ENCODE peak calls at places on chromosome 3, in ten cellular contexts. One of them, this sample, is unnamed.

GRCh38 chr3:18124501-18124900 is 300.6 kb downstream of the SATB1 start:
- DNase-seq in left ventricle myocardium superior: no peak
- DNase-seq in substantia nigra: no peak
- DNase-seq in cortex of kidney: no peak
- DNase-seq in BJ: peak
- DNase-seq in activated CD8-positive, alpha-beta memory T cell treated with anti-CD3 and anti-CD28 coated beads for 48 hours: no peak
- DNase-seq in NCI-H1092: no peak
- DNase-seq in nucleus accumbens: no peak
- DNase-seq in amygdala: no peak
- DNase-seq in small intestine: no peak
- DNase-seq in this sample: peak

GRCh38 chr3:154161806-154162205 is 40.6 kb downstream of the ARHGEF26 start:
- DNase-seq in activated CD8-positive, alpha-beta memory T cell treated with anti-CD3 and anti-CD28 coated beads for 48 hours: no peak
- DNase-seq in NCI-H1092: no peak
- DNase-seq in substantia nigra: no peak
- DNase-seq in cortex of kidney: no peak
- DNase-seq in nucleus accumbens: no peak
- DNase-seq in left ventricle myocardium superior: no peak
- DNase-seq in small intestine: no peak
- DNase-seq in amygdala: no peak
- DNase-seq in BJ: no peak
- DNase-seq in this sample: no peak

GRCh38 chr3:50632450-50632849 is 15.5 kb downstream of the MAPKAPK3 start:
- DNase-seq in amygdala: no peak
- DNase-seq in BJ: no peak
- DNase-seq in NCI-H1092: no peak
- DNase-seq in cortex of kidney: no peak
- DNase-seq in nucleus accumbens: no peak
- DNase-seq in substantia nigra: no peak
- DNase-seq in small intestine: no peak
- DNase-seq in left ventricle myocardium superior: no peak
- DNase-seq in activated CD8-positive, alpha-beta memory T cell treated with anti-CD3 and anti-CD28 coated beads for 48 hours: no peak
- DNase-seq in this sample: no peak

GRCh38 chr3:169509780-169510179 is 153.7 kb downstream of the MECOM start:
- DNase-seq in BJ: no peak
- DNase-seq in small intestine: no peak
- DNase-seq in cortex of kidney: no peak
- DNase-seq in NCI-H1092: no peak
- DNase-seq in substantia nigra: no peak
- DNase-seq in left ventricle myocardium superior: no peak
- DNase-seq in amygdala: no peak
- DNase-seq in nucleus accumbens: no peak
- DNase-seq in activated CD8-positive, alpha-beta memory T cell treated with anti-CD3 and anti-CD28 coated beads for 48 hours: no peak
- DNase-seq in this sample: no peak

GRCh38 chr3:80559701-80560100 is 791.9 kb upstream of the ROBO1 start:
- DNase-seq in activated CD8-positive, alpha-beta memory T cell treated with anti-CD3 and anti-CD28 coated beads for 48 hours: no peak
- DNase-seq in BJ: no peak
- DNase-seq in small intestine: no peak
- DNase-seq in NCI-H1092: no peak
- DNase-seq in amygdala: no peak
- DNase-seq in left ventricle myocardium superior: no peak
- DNase-seq in cortex of kidney: no peak
- DNase-seq in substantia nigra: no peak
- DNase-seq in nucleus accumbens: no peak
- DNase-seq in this sample: no peak

GRCh38 chr3:101780661-101781060 is 1.6 kb downstream of the NXPE3 start:
- DNase-seq in NCI-H1092: no peak
- DNase-seq in left ventricle myocardium superior: no peak
- DNase-seq in amygdala: no peak
- DNase-seq in BJ: peak
- DNase-seq in nucleus accumbens: peak
- DNase-seq in cortex of kidney: no peak
- DNase-seq in substantia nigra: peak
- DNase-seq in activated CD8-positive, alpha-beta memory T cell treated with anti-CD3 and anti-CD28 coated beads for 48 hours: no peak
- DNase-seq in small intestine: no peak
- DNase-seq in this sample: peak

GRCh38 chr3:105904683-105905320 is 36.0 kb upstream of the CBLB start:
- DNase-seq in NCI-H1092: no peak
- DNase-seq in cortex of kidney: no peak
- DNase-seq in substantia nigra: no peak
- DNase-seq in BJ: no peak
- DNase-seq in left ventricle myocardium superior: no peak
- DNase-seq in small intestine: no peak
- DNase-seq in amygdala: no peak
- DNase-seq in nucleus accumbens: no peak
- DNase-seq in activated CD8-positive, alpha-beta memory T cell treated with anti-CD3 and anti-CD28 coated beads for 48 hours: no peak
- DNase-seq in this sample: peak

GRCh38 chr3:60636846-60637245 is 614.4 kb downstream of the FHIT start:
- DNase-seq in amygdala: no peak
- DNase-seq in cortex of kidney: no peak
- DNase-seq in nucleus accumbens: no peak
- DNase-seq in BJ: no peak
- DNase-seq in left ventricle myocardium superior: no peak
- DNase-seq in activated CD8-positive, alpha-beta memory T cell treated with anti-CD3 and anti-CD28 coated beads for 48 hours: no peak
- DNase-seq in small intestine: no peak
- DNase-seq in NCI-H1092: no peak
- DNase-seq in substantia nigra: no peak
- DNase-seq in this sample: peak

GRCh38 chr3:153130312-153130977 is 31.6 kb upstream of the RAP2B start:
- DNase-seq in small intestine: no peak
- DNase-seq in activated CD8-positive, alpha-beta memory T cell treated with anti-CD3 and anti-CD28 coated beads for 48 hours: no peak
- DNase-seq in substantia nigra: no peak
- DNase-seq in NCI-H1092: no peak
- DNase-seq in amygdala: no peak
- DNase-seq in left ventricle myocardium superior: no peak
- DNase-seq in BJ: peak
- DNase-seq in cortex of kidney: no peak
- DNase-seq in nucleus accumbens: no peak
- DNase-seq in this sample: peak

GRCh38 chr3:195013962-195014361 is 257.0 kb downstream of the XXYLT1 start:
- DNase-seq in left ventricle myocardium superior: no peak
- DNase-seq in NCI-H1092: no peak
- DNase-seq in substantia nigra: no peak
- DNase-seq in nucleus accumbens: no peak
- DNase-seq in BJ: no peak
- DNase-seq in cortex of kidney: no peak
- DNase-seq in activated CD8-positive, alpha-beta memory T cell treated with anti-CD3 and anti-CD28 coated beads for 48 hours: no peak
- DNase-seq in amygdala: no peak
- DNase-seq in small intestine: no peak
- DNase-seq in this sample: no peak

GRCh38 chr3:190514163-190515153 is 573 bp downstream of the IL1RAP start:
- DNase-seq in BJ: no peak
- DNase-seq in activated CD8-positive, alpha-beta memory T cell treated with anti-CD3 and anti-CD28 coated beads for 48 hours: peak
- DNase-seq in NCI-H1092: no peak
- DNase-seq in nucleus accumbens: no peak
- DNase-seq in amygdala: peak
- DNase-seq in substantia nigra: peak
- DNase-seq in small intestine: peak
- DNase-seq in left ventricle myocardium superior: peak
- DNase-seq in cortex of kidney: no peak
- DNase-seq in this sample: peak

GRCh38 chr3:10824468-10824867 is 8.4 kb downstream of the SLC6A11 start:
- DNase-seq in cortex of kidney: no peak
- DNase-seq in nucleus accumbens: no peak
- DNase-seq in left ventricle myocardium superior: no peak
- DNase-seq in BJ: no peak
- DNase-seq in amygdala: no peak
- DNase-seq in activated CD8-positive, alpha-beta memory T cell treated with anti-CD3 and anti-CD28 coated beads for 48 hours: no peak
- DNase-seq in NCI-H1092: no peak
- DNase-seq in small intestine: no peak
- DNase-seq in substantia nigra: no peak
- DNase-seq in this sample: no peak

GRCh38 chr3:116453676-116454346 is 8.5 kb upstream of the LSAMP start:
- DNase-seq in cortex of kidney: no peak
- DNase-seq in nucleus accumbens: no peak
- DNase-seq in activated CD8-positive, alpha-beta memory T cell treated with anti-CD3 and anti-CD28 coated beads for 48 hours: no peak
- DNase-seq in amygdala: no peak
- DNase-seq in NCI-H1092: no peak
- DNase-seq in left ventricle myocardium superior: no peak
- DNase-seq in BJ: no peak
- DNase-seq in small intestine: no peak
- DNase-seq in substantia nigra: no peak
- DNase-seq in this sample: peak

GRCh38 chr3:882526-882925 is 210.3 kb upstream of the CNTN6 start:
- DNase-seq in activated CD8-positive, alpha-beta memory T cell treated with anti-CD3 and anti-CD28 coated beads for 48 hours: no peak
- DNase-seq in cortex of kidney: no peak
- DNase-seq in nucleus accumbens: no peak
- DNase-seq in small intestine: no peak
- DNase-seq in amygdala: no peak
- DNase-seq in BJ: no peak
- DNase-seq in NCI-H1092: no peak
- DNase-seq in substantia nigra: no peak
- DNase-seq in left ventricle myocardium superior: no peak
- DNase-seq in this sample: no peak

GRCh38 chr3:193563999-193564398 is 9.3 kb upstream of the ATP13A4 start:
- DNase-seq in left ventricle myocardium superior: no peak
- DNase-seq in substantia nigra: no peak
- DNase-seq in amygdala: no peak
- DNase-seq in nucleus accumbens: no peak
- DNase-seq in BJ: no peak
- DNase-seq in cortex of kidney: no peak
- DNase-seq in NCI-H1092: peak
- DNase-seq in activated CD8-positive, alpha-beta memory T cell treated with anti-CD3 and anti-CD28 coated beads for 48 hours: no peak
- DNase-seq in small intestine: peak
- DNase-seq in this sample: no peak

GRCh38 chr3:33881181-33882064 is 83.0 kb downstream of the PDCD6IP start:
- DNase-seq in NCI-H1092: no peak
- DNase-seq in cortex of kidney: no peak
- DNase-seq in activated CD8-positive, alpha-beta memory T cell treated with anti-CD3 and anti-CD28 coated beads for 48 hours: no peak
- DNase-seq in BJ: no peak
- DNase-seq in small intestine: no peak
- DNase-seq in nucleus accumbens: no peak
- DNase-seq in amygdala: no peak
- DNase-seq in substantia nigra: no peak
- DNase-seq in left ventricle myocardium superior: no peak
- DNase-seq in this sample: no peak

GRCh38 chr3:187741403-187742350 is 3.6 kb downstream of the BCL6 start:
- DNase-seq in substantia nigra: peak
- DNase-seq in left ventricle myocardium superior: peak
- DNase-seq in NCI-H1092: no peak
- DNase-seq in cortex of kidney: no peak
- DNase-seq in BJ: no peak
- DNase-seq in activated CD8-positive, alpha-beta memory T cell treated with anti-CD3 and anti-CD28 coated beads for 48 hours: no peak
- DNase-seq in small intestine: peak
- DNase-seq in amygdala: peak
- DNase-seq in nucleus accumbens: no peak
- DNase-seq in this sample: peak

GRCh38 chr3:3127432-3128010 is 781 bp downstream of the TRNT1 start:
- DNase-seq in amygdala: no peak
- DNase-seq in small intestine: peak
- DNase-seq in BJ: no peak
- DNase-seq in left ventricle myocardium superior: no peak
- DNase-seq in NCI-H1092: no peak
- DNase-seq in nucleus accumbens: no peak
- DNase-seq in substantia nigra: no peak
- DNase-seq in cortex of kidney: no peak
- DNase-seq in activated CD8-positive, alpha-beta memory T cell treated with anti-CD3 and anti-CD28 coated beads for 48 hours: no peak
- DNase-seq in this sample: peak

GRCh38 chr3:122458992-122459391 is 43.1 kb upstream of the WDR5B start:
- DNase-seq in activated CD8-positive, alpha-beta memory T cell treated with anti-CD3 and anti-CD28 coated beads for 48 hours: no peak
- DNase-seq in BJ: peak
- DNase-seq in nucleus accumbens: no peak
- DNase-seq in cortex of kidney: no peak
- DNase-seq in substantia nigra: no peak
- DNase-seq in small intestine: peak
- DNase-seq in left ventricle myocardium superior: no peak
- DNase-seq in amygdala: no peak
- DNase-seq in NCI-H1092: no peak
- DNase-seq in this sample: peak

GRCh38 chr3:26963356-26963742 is 340.8 kb downstream of the LRRC3B start:
- DNase-seq in BJ: no peak
- DNase-seq in NCI-H1092: no peak
- DNase-seq in amygdala: no peak
- DNase-seq in substantia nigra: no peak
- DNase-seq in cortex of kidney: no peak
- DNase-seq in left ventricle myocardium superior: peak
- DNase-seq in activated CD8-positive, alpha-beta memory T cell treated with anti-CD3 and anti-CD28 coated beads for 48 hours: no peak
- DNase-seq in nucleus accumbens: no peak
- DNase-seq in small intestine: no peak
- DNase-seq in this sample: no peak

This sample was measured in mesenchymal stem cell.